ENCODE peak calls at places on chromosomes 7 and 10, in four cellular contexts. One of them, this sample, is unnamed.

GRCh38 chr10:99528256-99528866 is 4.4 kb upstream of the NKX2-3 start:
- DNase-seq in heart right ventricle: no peak
- DNase-seq in spleen: no peak
- DNase-seq in HCT116: no peak
- DNase-seq in this sample: no peak

GRCh38 chr10:51950996-51951392 is 251.6 kb upstream of the CSTF2T start:
- DNase-seq in heart right ventricle: no peak
- DNase-seq in spleen: no peak
- DNase-seq in HCT116: no peak
- DNase-seq in this sample: no peak

GRCh38 chr10:61850376-61850775 is 51.1 kb upstream of the ARID5B start:
- DNase-seq in heart right ventricle: no peak
- DNase-seq in spleen: no peak
- DNase-seq in HCT116: no peak
- DNase-seq in this sample: no peak

GRCh38 chr7:45988405-45989057 is 67.5 kb upstream of the IGFBP3 start:
- DNase-seq in heart right ventricle: no peak
- DNase-seq in spleen: no peak
- DNase-seq in HCT116: no peak
- DNase-seq in this sample: no peak

GRCh38 chr10:117441366-117441765 is 66.1 kb upstream of the PDZD8 start:
- DNase-seq in heart right ventricle: no peak
- DNase-seq in spleen: no peak
- DNase-seq in HCT116: no peak
- DNase-seq in this sample: no peak

GRCh38 chr7:150435390-150436073 is 14.9 kb upstream of the GIMAP8 start:
- DNase-seq in heart right ventricle: no peak
- DNase-seq in spleen: peak; percentile 91
- DNase-seq in HCT116: no peak
- DNase-seq in this sample: no peak

GRCh38 chr10:68666280-68666760 is 54.7 kb upstream of the CCAR1 start:
- DNase-seq in heart right ventricle: no peak
- DNase-seq in spleen: no peak
- DNase-seq in HCT116: no peak
- DNase-seq in this sample: peak; percentile 93

GRCh38 chr10:88004451-88004850 is 141.0 kb downstream of the PTEN start:
- DNase-seq in heart right ventricle: no peak
- DNase-seq in spleen: no peak
- DNase-seq in HCT116: no peak
- DNase-seq in this sample: peak; percentile 18

GRCh38 chr7:155947051-155947450 is 134.8 kb upstream of the SHH start:
- DNase-seq in heart right ventricle: no peak
- DNase-seq in spleen: no peak
- DNase-seq in HCT116: no peak
- DNase-seq in this sample: no peak

GRCh38 chr7:110880971-110881370 is 210.0 kb upstream of the LRRN3 start:
- DNase-seq in heart right ventricle: no peak
- DNase-seq in spleen: no peak
- DNase-seq in HCT116: no peak
- DNase-seq in this sample: no peak

GRCh38 chr10:77906863-77907861 is 19.4 kb downstream of the DLG5 start:
- DNase-seq in heart right ventricle: no peak
- DNase-seq in spleen: no peak
- DNase-seq in HCT116: no peak
- DNase-seq in this sample: no peak

GRCh38 chr10:48944171-48944570 is 4.5 kb upstream of the LRRC18 start:
- DNase-seq in heart right ventricle: no peak
- DNase-seq in spleen: no peak
- DNase-seq in HCT116: no peak
- DNase-seq in this sample: no peak

GRCh38 chr7:107180378-107180777 is 11.6 kb downstream of the HBP1 start:
- DNase-seq in heart right ventricle: no peak
- DNase-seq in spleen: no peak
- DNase-seq in HCT116: peak; percentile 64
- DNase-seq in this sample: no peak

GRCh38 chr7:70893422-70893821 is 238.5 kb upstream of the GALNT17 start:
- DNase-seq in heart right ventricle: no peak
- DNase-seq in spleen: no peak
- DNase-seq in HCT116: no peak
- DNase-seq in this sample: no peak

GRCh38 chr10:52779541-52780390 is 7.2 kb upstream of the MBL2 start:
- DNase-seq in heart right ventricle: peak; percentile 63
- DNase-seq in spleen: no peak
- DNase-seq in HCT116: peak; percentile 45
- DNase-seq in this sample: no peak

GRCh38 chr10:12130237-12130872 is 878 bp downstream of the SEC61A2 start:
- DNase-seq in heart right ventricle: no peak
- DNase-seq in spleen: peak; percentile 36
- DNase-seq in HCT116: peak; percentile 64
- DNase-seq in this sample: no peak

GRCh38 chr7:106766551-106766950 is 98.5 kb upstream of the PIK3CG start:
- DNase-seq in heart right ventricle: no peak
- DNase-seq in spleen: no peak
- DNase-seq in HCT116: no peak
- DNase-seq in this sample: no peak

GRCh38 chr10:14837003-14837755 is 658 bp downstream of the CDNF start:
- DNase-seq in heart right ventricle: no peak
- DNase-seq in spleen: no peak
- DNase-seq in HCT116: no peak
- DNase-seq in this sample: no peak

GRCh38 chr7:156537006-156537405 is 103.6 kb upstream of the RNF32 start:
- DNase-seq in heart right ventricle: no peak
- DNase-seq in spleen: no peak
- DNase-seq in HCT116: no peak
- DNase-seq in this sample: no peak

GRCh38 chr7:104040666-104041065 is 51.2 kb upstream of the RELN start:
- DNase-seq in heart right ventricle: no peak
- DNase-seq in spleen: no peak
- DNase-seq in HCT116: no peak
- DNase-seq in this sample: no peak

GRCh38 chr7:151782598-151783448 is 94.1 kb downstream of the PRKAG2 start:
- DNase-seq in heart right ventricle: peak; percentile 74
- DNase-seq in spleen: peak; percentile 95
- DNase-seq in HCT116: peak; percentile 53
- DNase-seq in this sample: no peak
- TF ChIP-seq CTCF in heart right ventricle: peak; percentile 95
- TF ChIP-seq CTCF in spleen: peak; percentile 94
- TF ChIP-seq CTCF in HCT116: peak; percentile 94
- TF ChIP-seq CTCF in this sample: peak; percentile 89

GRCh38 chr10:70458329-70459060 is 17.0 kb upstream of the NODAL start:
- DNase-seq in heart right ventricle: peak; percentile 79
- DNase-seq in spleen: peak; percentile 83
- DNase-seq in HCT116: no peak
- DNase-seq in this sample: no peak
- H3K4me3 ChIP-seq in heart right ventricle: peak overlapping the region; percentile 37
- H3K4me3 ChIP-seq in spleen: peak overlapping the region; percentile 37
- H3K4me3 ChIP-seq in HCT116: peak overlapping the region; percentile 28
- H3K4me3 ChIP-seq in this sample: peak overlapping the region; percentile 4

DNA sequence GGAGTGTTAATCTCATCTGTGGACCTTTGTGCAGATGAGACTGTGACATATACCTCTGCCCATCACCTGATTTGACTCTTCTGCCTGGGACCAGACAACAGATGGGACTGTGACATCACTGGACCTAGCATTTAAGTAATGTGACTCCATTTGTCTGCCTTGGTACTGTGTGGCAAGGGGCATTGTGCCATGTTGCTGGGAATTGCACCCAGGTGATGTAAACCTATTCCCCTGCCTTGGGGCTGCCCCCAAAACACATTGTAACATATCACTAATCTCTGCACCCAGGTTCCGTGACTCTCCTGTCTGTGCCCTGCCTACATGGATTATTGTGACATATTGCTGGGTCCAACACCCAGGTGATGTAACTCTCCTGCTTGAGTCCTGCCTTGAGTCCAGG is 40.4 kb upstream of the ZNF680 start:
- DNase-seq in heart right ventricle: no peak
- DNase-seq in spleen: no peak
- DNase-seq in HCT116: no peak
- DNase-seq in this sample: no peak
- H3K27me3 ChIP-seq in heart right ventricle: no peaks in the 10 kb centered on the region
- H3K27me3 ChIP-seq in spleen: no peaks in the 10 kb centered on the region
- H3K27me3 ChIP-seq in HCT116: no peaks in the 10 kb centered on the region
- H3K27me3 ChIP-seq in this sample: no peaks in the 10 kb centered on the region

DNA sequence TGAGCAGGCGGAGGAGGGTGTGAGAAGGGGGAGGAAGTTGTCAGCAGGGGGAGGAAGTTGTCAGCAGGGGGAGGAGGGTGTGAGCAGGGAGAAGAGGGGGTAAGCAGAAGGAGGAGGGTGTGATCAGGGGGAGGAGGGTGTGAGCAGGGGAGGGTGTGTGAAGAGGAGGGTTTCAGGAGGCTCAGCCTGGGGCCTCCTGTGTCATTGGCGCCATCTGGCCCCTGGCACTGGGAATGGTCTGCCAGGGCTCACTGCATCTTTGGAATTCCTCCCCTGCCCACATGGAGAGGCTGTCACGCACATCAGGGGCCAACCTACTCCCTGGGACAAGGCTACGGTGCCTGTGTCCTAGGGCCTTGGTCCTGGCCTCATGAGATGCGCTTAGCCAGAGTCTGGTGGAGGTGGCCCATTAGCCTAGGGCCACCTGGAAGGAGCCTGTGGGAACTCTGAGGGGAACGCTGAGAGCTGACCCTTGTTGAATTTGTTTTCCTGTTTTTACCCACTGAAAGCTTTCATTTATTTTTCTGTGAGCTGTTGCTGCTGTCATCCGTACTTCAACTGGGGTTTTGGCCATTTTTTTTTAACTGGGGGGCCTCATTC is 18.0 kb downstream of the CAMK2B start:
- DNase-seq in heart right ventricle: no peak
- DNase-seq in spleen: no peak
- DNase-seq in HCT116: peak; percentile 43
- DNase-seq in this sample: no peak
- TF ChIP-seq CTCF in heart right ventricle: peak; percentile 52
- TF ChIP-seq CTCF in spleen: no peak
- TF ChIP-seq CTCF in HCT116: peak; percentile 37
- TF ChIP-seq CTCF in this sample: peak; percentile 33

DNA sequence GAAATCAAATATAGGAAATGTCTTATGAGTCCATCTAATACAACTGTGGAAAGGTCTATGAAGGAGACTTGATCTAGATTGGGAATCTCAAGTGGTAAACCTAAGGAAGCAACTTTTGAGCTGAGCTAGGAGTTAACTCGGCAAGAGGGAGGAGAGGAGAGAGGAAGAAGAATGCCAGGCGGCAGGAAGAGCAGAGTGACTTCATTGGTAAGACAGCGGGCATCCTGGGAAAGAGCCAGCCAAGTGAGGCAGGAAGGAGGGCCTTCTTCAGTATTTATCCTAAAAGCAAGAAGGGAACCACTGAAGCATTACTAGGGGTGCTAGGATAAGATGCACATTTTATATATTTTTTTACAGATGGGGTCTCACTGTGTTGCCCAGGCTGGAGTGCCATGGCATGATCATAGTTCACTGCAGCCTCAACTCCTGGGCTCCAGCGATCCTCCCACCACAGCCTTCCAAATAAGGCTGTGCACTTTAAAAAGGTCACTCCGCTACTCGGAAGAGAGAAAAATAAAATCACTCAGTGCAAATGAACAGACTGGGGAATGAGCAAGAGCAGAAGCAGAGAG is 2.0 kb downstream of the BCL7B start:
- DNase-seq in heart right ventricle: no peak
- DNase-seq in spleen: no peak
- DNase-seq in HCT116: no peak
- DNase-seq in this sample: no peak
- H3K4me3 ChIP-seq in heart right ventricle: no peak overlapping the region
- H3K4me3 ChIP-seq in spleen: peak overlapping the region; percentile 66
- H3K4me3 ChIP-seq in HCT116: peak overlapping the region; percentile 94
- H3K4me3 ChIP-seq in this sample: no peak overlapping the region

DNA sequence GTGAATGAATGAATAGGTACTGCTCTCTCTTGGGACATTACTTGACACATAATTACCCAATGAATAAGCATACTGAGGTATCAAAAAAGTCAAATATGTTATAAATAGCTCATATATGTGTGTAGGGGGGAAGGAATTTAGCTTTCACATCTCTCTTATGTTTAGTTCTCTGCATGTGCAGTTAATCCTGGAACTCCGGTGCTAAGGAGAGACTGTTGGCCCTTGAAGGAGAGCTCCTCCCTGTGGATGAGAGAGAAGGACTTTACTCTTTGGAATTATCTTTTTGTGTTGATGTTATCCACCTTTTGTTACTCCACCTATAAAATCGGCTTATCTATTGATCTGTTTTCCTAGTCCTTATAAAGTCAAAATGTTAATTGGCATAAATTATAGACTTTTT is 1.2 kb downstream of the CFTR start:
- DNase-seq in heart right ventricle: no peak
- DNase-seq in spleen: no peak
- DNase-seq in HCT116: no peak
- DNase-seq in this sample: no peak
- H3K27me3 ChIP-seq in heart right ventricle: peaks cover 42% of the 10 kb centered on the region
- H3K27me3 ChIP-seq in spleen: peaks cover 36% of the 10 kb centered on the region
- H3K27me3 ChIP-seq in HCT116: no peaks in the 10 kb centered on the region
- H3K27me3 ChIP-seq in this sample: peaks cover 17% of the 10 kb centered on the region

GRCh38 chr7:121305109-121305508 is 23.7 kb upstream of the WNT16 start:
- DNase-seq in heart right ventricle: no peak
- DNase-seq in spleen: no peak
- DNase-seq in HCT116: no peak
- DNase-seq in this sample: no peak

GRCh38 chr7:121304259-121304658 is 24.5 kb upstream of the WNT16 start:
- DNase-seq in heart right ventricle: no peak
- DNase-seq in spleen: no peak
- DNase-seq in HCT116: no peak
- DNase-seq in this sample: no peak

GRCh38 chr7:121301441-121302213 is 27.2 kb upstream of the WNT16 start:
- DNase-seq in heart right ventricle: no peak
- DNase-seq in spleen: no peak
- DNase-seq in HCT116: no peak
- DNase-seq in this sample: no peak

GRCh38 chr7:121302214-121302745 is 26.5 kb upstream of the WNT16 start:
- DNase-seq in heart right ventricle: no peak
- DNase-seq in spleen: no peak
- DNase-seq in HCT116: peak; percentile 97
- DNase-seq in this sample: no peak

GRCh38 chr7:121303422-121304171 is 25.2 kb upstream of the WNT16 start:
- DNase-seq in heart right ventricle: no peak
- DNase-seq in spleen: no peak
- DNase-seq in HCT116: no peak
- DNase-seq in this sample: no peak
- TF ChIP-seq CTCF in heart right ventricle: no peak
- TF ChIP-seq CTCF in spleen: no peak
- TF ChIP-seq CTCF in HCT116: peak; percentile 51
- TF ChIP-seq CTCF in this sample: no peak

This sample was measured in BJ.